ENCODE peak calls at places on chromosomes 2 and 18, in six cellular contexts. U is HepG2, W is SK-N-SH, G is K562, Q is H1, R is GM12878. S is an unnamed sample.

GRCh38 chr2:201579536-201579935 is 63.8 kb downstream of the TMEM237 start:
- DNase-seq in U (no peak), W (no peak), G (no peak), Q (no peak), R (no peak), S (no peak)

GRCh38 chr2:149160701-149161217 is 122.3 kb downstream of the LYPD6B start:
- DNase-seq in U (no peak), W (no peak), G (no peak), Q (no peak), R (peak), S (no peak)

GRCh38 chr2:150011336-150011735 is 423.8 kb upstream of the MMADHC start:
- DNase-seq in U (no peak), W (no peak), G (no peak), Q (no peak), R (no peak), S (no peak)

GRCh38 chr18:49135871-49136270 is 185.1 kb upstream of the SMAD7 start:
- DNase-seq in U (peak), W (peak), G (no peak), Q (no peak), R (no peak), S (no peak)

GRCh38 chr2:136247204-136247990 is 129.4 kb upstream of the CXCR4 start:
- DNase-seq in U (no peak), W (no peak), G (no peak), Q (no peak), R (no peak), S (no peak)

GRCh38 chr2:196420143-196420542 is 219.4 kb upstream of the CCDC150 start:
- DNase-seq in U (no peak), W (no peak), G (no peak), Q (no peak), R (no peak), S (no peak)

GRCh38 chr2:96203130-96204028 is 5.2 kb downstream of the STARD7 start:
- DNase-seq in U (no peak), W (no peak), G (no peak), Q (no peak), R (no peak), S (no peak)

GRCh38 chr2:30305235-30305634 is 73.9 kb downstream of the LBH start:
- DNase-seq in U (no peak), W (no peak), G (no peak), Q (no peak), R (no peak), S (no peak)

DNA sequence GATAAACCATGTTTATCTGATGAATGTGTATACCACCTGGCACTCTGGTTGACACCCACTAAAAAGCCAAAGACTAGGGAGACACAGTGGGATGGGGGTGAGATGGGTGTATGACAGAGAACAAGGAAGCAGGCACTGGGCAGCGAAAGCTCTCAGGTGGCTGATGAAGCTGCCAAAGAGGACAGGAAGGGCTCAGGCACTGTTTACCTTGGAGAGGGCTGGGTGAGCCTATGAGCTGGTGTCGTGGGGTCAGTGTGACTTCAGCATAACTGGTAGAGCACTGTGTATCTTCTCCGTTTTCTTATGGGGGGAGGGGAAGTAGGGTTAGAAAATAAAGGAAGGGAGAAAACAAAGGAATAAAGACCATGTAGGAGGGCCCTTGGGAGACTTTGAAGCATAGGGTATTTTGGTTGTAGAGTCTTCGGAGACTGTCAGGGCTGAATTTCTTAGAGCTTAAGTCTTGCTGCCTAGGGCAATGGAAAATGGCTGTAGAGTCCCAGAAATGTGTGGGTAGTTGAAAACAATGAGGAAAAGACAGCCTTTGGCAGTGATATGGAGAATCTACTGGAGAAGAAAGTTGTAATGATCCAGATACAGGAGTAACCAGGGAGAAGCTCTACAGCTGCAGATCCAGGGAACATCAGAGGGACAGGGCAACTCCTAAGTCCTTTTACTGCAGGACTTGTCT is 120.1 kb downstream of the AQP4 start:
- DNase-seq in U (no peak), W (no peak), G (no peak), Q (no peak), R (no peak), S (no peak)
- TF ChIP-seq CHD2 in U (no peak), W (no peak), G (no peak), Q (no peak), R (no peak), S (no peak)

DNA sequence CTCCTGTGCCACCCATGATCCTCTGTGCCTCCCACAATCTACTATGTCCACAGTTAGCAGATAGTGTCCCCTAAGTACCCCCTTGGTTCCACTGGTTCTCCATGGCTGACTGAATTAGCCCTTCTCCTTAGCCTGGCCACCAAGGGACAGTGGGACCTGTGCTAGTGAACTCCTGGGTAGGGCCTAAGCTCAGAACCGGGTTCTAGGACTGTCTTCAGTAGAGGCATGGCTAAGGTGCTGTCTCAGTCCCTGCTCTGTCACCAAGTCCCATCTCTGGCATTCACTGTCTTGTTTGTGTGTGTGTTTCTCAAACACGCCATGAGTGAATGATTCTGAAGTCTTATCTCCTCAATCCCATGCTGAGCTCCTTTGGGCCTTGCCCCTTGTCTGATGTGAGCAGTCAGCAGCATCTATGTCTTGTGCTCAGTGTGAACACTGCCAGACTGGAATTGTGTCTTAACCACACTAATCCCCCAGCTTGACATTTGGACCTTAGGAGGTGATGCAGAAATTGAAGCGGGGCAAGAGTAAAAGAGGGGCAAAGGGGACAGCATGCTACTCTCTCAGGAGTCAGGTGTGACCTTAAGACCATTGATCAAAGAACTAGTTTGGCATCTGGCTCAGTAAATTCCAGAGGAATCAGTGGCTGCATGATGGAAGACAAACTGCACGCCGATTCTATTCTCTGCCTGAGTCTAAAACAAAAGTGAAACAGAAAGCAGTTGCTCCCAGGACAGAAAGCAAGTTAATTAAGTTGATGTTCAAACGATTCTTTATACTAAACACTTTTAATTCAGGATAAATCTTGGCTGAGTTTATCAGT is 190.5 kb downstream of the ALPK2 start:
- DNase-seq in U (no peak), W (no peak), G (no peak), Q (no peak), R (no peak), S (no peak)
- H3K4me3 ChIP-seq in U (no peak), W (no peak), G (no peak), Q (no peak), R (peak), S (no peak)

GRCh38 chr18:50454379-50455005 is 79.6 kb downstream of the SKA1 start:
- DNase-seq in U (no peak), W (no peak), G (no peak), Q (peak), R (no peak), S (no peak)
- TF ChIP-seq CHD2 in U (no peak), W (no peak), G (no peak), Q (no peak), R (no peak), S (no peak)

GRCh38 chr2:127146071-127146725 is 39.2 kb upstream of the BIN1 start:
- DNase-seq in U (no peak), W (no peak), G (no peak), Q (peak), R (no peak), S (no peak)

GRCh38 chr2:127146820-127147502 is 40.0 kb upstream of the BIN1 start:
- DNase-seq in U (no peak), W (no peak), G (no peak), Q (peak), R (no peak), S (no peak)

GRCh38 chr2:127143851-127144782 is 37.2 kb upstream of the BIN1 start:
- DNase-seq in U (no peak), W (no peak), G (no peak), Q (peak), R (no peak), S (no peak)

GRCh38 chr2:127142663-127143630 is 36.0 kb upstream of the BIN1 start:
- DNase-seq in U (no peak), W (no peak), G (no peak), Q (peak), R (no peak), S (no peak)

GRCh38 chr2:127145255-127145899 is 38.4 kb upstream of the BIN1 start:
- DNase-seq in U (no peak), W (no peak), G (no peak), Q (peak), R (no peak), S (no peak)
- H3K4me3 ChIP-seq in U (no peak), W (no peak), G (no peak), Q (no peak), R (no peak), S (no peak)

GRCh38 chr2:6067806-6068205 is 375.6 kb downstream of the SOX11 start:
- DNase-seq in U (no peak), W (no peak), G (no peak), Q (no peak), R (no peak), S (no peak)
- TF ChIP-seq CHD2 in U (no peak), W (no peak), G (no peak), Q (no peak), R (no peak), S (no peak)

GRCh38 chr2:73718851-73719621 is 18.1 kb downstream of the TPRKB start:
- DNase-seq in U (no peak), W (no peak), G (no peak), Q (no peak), R (no peak), S (no peak)

GRCh38 chr2:73717251-73717606 is 19.9 kb downstream of the TPRKB start:
- DNase-seq in U (no peak), W (no peak), G (no peak), Q (no peak), R (no peak), S (no peak)

GRCh38 chr2:73714091-73714490 is 23.1 kb downstream of the TPRKB start:
- DNase-seq in U (no peak), W (no peak), G (no peak), Q (no peak), R (no peak), S (no peak)

GRCh38 chr2:73718421-73718820 is 18.7 kb downstream of the TPRKB start:
- DNase-seq in U (no peak), W (no peak), G (no peak), Q (no peak), R (no peak), S (no peak)

DNA sequence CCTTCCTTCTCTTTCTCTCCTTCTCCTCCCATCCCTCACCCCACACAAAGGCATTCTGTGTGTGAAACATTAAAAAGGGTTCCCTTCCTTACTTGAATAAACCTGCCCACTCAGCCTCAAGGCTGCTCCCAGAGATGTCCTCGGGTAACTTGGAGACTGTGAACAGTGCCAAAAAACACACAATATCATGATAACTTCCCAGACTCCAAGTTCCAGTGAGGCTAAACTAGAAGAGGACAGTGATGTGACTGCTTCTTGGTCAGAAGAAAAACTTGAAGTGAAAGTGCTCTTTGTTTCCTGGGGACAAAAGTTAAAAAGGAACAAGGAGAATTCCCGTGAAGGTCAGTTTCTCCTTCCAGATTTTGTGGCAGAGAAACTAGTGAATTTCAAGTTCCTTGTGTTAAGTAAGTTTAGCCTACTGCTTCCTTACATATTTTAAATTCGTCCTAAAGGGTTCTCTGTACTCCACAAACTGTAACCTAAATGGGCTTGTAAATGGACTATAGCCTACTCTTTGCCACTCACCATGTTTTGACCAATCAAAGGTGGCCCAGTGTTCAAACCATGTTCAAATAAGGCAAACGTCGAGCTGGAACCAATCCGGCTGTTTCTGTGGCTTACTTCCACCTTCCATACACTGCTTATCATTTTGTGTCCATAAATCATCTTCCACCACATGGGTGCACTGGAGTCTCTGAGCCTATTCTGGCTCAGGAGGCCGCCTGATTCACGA is 20.5 kb downstream of the TPRKB start:
- DNase-seq in U (peak), W (no peak), G (peak), Q (no peak), R (no peak), S (no peak)
- H3K4me3 ChIP-seq in U (no peak), W (no peak), G (no peak), Q (no peak), R (no peak), S (no peak)

DNA sequence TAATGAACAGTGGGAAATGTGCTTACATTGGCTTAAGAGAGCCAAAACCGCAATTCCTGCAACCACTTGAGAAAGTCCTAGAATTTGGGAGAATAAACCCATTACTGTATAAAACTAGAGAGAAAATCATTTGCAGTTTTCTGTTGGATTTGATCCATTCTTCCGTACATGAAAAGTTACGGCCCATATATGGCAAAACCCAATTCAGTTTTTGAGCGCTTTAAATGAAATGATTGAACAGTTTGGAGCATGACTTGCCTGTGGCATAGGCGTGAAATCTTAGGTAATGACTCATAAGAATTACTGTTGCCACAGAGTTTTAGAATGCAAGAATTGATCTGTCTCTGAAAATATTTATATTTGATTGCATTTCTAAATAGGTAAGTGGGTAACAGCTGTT is 52.0 kb downstream of the PHLPP1 start:
- DNase-seq in U (no peak), W (no peak), G (no peak), Q (no peak), R (no peak), S (no peak)
- TF ChIP-seq CHD2 in U (no peak), W (no peak), G (no peak), Q (no peak), R (no peak), S (no peak)

GRCh38 chr2:100235581-100235980 is 86.7 kb downstream of the LONRF2 start:
- DNase-seq in U (no peak), W (no peak), G (no peak), Q (no peak), R (no peak), S (no peak)
- H3K4me3 ChIP-seq in U (no peak), W (no peak), G (no peak), Q (no peak), R (no peak), S (no peak)

DNA sequence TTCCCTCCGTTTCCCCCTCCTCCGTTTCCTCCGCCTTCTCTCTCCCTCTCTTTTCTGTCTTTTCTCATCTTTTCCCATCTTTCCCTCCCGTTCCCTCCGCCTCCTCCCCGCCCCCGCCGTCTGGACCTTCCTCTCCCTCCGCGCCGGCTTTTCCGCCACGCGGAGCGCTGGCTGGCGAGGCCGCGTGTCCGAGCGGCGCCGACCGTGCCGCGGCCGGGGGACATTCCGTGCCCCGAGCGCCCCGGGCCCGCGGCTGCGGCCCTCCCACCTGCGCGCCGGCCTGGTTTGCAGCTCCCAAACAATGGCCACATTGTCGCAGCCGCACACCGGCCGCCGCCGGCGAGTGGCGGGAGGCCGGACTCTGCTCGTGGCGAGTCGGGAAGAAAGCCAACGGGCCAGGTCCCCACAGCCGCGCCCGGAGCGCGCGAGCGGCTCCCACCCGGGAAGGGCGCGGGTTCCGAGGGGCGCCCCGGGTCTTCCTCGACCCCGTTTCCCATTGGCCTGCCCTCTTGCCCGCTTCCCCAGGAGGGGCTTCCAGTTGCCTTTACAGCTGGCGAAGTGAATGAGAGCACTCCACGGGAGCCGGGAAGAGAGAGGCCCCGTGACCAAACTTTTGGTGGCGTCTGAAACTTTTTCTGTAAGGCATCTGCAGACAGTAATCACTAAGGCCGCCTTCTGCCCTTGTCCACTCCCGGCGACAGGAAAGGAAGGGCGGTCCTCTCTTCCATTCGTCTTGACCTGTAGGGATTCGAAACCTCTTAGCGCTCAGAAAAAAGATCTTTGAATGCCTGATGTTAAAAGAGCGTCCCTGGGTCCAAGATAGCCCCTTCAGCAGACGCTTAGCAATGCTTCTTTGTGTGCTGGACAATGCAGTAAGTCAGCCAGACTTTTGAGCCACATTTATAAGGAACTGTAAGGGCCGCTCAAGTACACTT is 6.1 kb downstream of the GLI2 start:
- DNase-seq in U (no peak), W (peak), G (no peak), Q (peak), R (no peak), S (no peak)
- TF ChIP-seq CHD2 in U (no peak), W (no peak), G (no peak), Q (no peak), R (no peak), S (no peak)

GRCh38 chr18:13284330-13285027 is 65.9 kb downstream of the LDLRAD4 start:
- DNase-seq in U (no peak), W (no peak), G (no peak), Q (no peak), R (no peak), S (no peak)

GRCh38 chr18:13286456-13287125 is 68.0 kb downstream of the LDLRAD4 start:
- DNase-seq in U (no peak), W (no peak), G (no peak), Q (no peak), R (no peak), S (no peak)

GRCh38 chr18:13285874-13286273 is 67.3 kb downstream of the LDLRAD4 start:
- DNase-seq in U (no peak), W (no peak), G (no peak), Q (no peak), R (no peak), S (no peak)

GRCh38 chr18:13281406-13281805 is 62.8 kb downstream of the LDLRAD4 start:
- DNase-seq in U (no peak), W (no peak), G (no peak), Q (no peak), R (no peak), S (no peak)

DNA sequence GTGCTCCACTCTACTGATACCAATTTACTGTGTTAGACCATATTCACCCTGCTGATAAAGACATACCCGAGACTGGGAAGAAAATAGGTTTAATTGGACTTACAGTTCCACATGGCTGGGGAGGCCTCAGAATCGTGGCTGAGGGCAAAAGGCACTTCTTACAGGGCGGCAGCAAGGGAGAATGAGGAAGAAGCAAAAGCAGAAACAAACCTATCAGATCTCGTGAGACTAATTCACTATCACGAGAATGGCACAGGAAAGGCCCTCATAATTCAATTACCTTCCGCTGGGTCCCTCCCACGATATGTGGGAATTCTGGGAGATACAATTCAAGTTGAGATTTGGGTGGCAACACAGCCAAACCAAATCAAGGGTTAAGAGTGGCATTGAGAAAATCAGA is 65.2 kb downstream of the LDLRAD4 start:
- DNase-seq in U (no peak), W (no peak), G (no peak), Q (no peak), R (no peak), S (no peak)
- H3K4me3 ChIP-seq in U (no peak), W (no peak), G (no peak), Q (no peak), R (no peak), S (no peak)